ENCODE peak calls at places on chromosome 7, in eight cellular contexts. K, V, W, T, H, Q, D and N are unnamed samples.

GRCh38 chr7:140314571-140315480 is 83.5 kb downstream of the SLC37A3 start:
- DNase-seq in K (no peak), V (no peak), W (no peak), T (no peak), H (no peak), Q (no peak), D (peak; percentile 70), N (no peak)

GRCh38 chr7:80277434-80278427 is 143.1 kb downstream of the GNAI1 start:
- DNase-seq in K (no peak), V (no peak), W (no peak), T (no peak), H (peak; percentile 77), Q (no peak), D (peak; percentile 49), N (no peak)

GRCh38 chr7:85719981-85720963 is 533.4 kb upstream of the SEMA3D start:
- DNase-seq in K (no peak), V (no peak), W (no peak), T (no peak), H (peak; percentile 80), Q (no peak), D (peak; percentile 89), N (no peak)

GRCh38 chr7:27051451-27051850 is 44.3 kb downstream of the HOXA1 start:
- DNase-seq in K (no peak), V (no peak), W (no peak), T (no peak), H (no peak), Q (no peak), D (peak; percentile 18), N (no peak)

GRCh38 chr7:47950714-47951113 is 2.4 kb upstream of the PKD1L1 start:
- DNase-seq in K (peak; percentile 60), V (peak; percentile 78), W (no peak), T (no peak), H (peak; percentile 64), Q (no peak), D (no peak), N (no peak)

GRCh38 chr7:3206101-3206500 is 95.0 kb upstream of the SDK1 start:
- DNase-seq in K (no peak), V (no peak), W (no peak), T (no peak), H (no peak), Q (no peak), D (no peak), N (no peak)

GRCh38 chr7:131745645-131746248 is 189.3 kb upstream of the PODXL start:
- DNase-seq in K (peak; percentile 32), V (no peak), W (peak; percentile 44), T (peak; percentile 45), H (peak; percentile 55), Q (no peak), D (peak; percentile 71), N (no peak)

GRCh38 chr7:47619806-47620205 is 37.9 kb upstream of the TNS3 start:
- DNase-seq in K (no peak), V (no peak), W (no peak), T (no peak), H (no peak), Q (no peak), D (no peak), N (no peak)

GRCh38 chr7:1059200-1060091 is 15.1 kb downstream of the GPR146 start:
- DNase-seq in K (no peak), V (no peak), W (no peak), T (no peak), H (no peak), Q (peak; percentile 71), D (peak; percentile 12), N (no peak)
- H3K27ac ChIP-seq in K (peak overlapping the region; percentile 47), V (no peak overlapping the region), W (no peak overlapping the region), T (peak overlapping the region; percentile 40), H (no peak overlapping the region), Q (peak overlapping the region; percentile 56), D (no peak overlapping the region), N (no peak overlapping the region)

GRCh38 chr7:88317422-88317821 is 10.7 kb upstream of the STEAP4 start:
- DNase-seq in K (no peak), V (no peak), W (no peak), T (no peak), H (no peak), Q (no peak), D (no peak), N (no peak)
- H3K27ac ChIP-seq in K (no peak overlapping the region), V (no peak overlapping the region), W (no peak overlapping the region), T (no peak overlapping the region), H (no peak overlapping the region), Q (no peak overlapping the region), D (no peak overlapping the region), N (no peak overlapping the region)

GRCh38 chr7:127895360-127895759 is 135.9 kb downstream of the LRRC4 start:
- DNase-seq in K (no peak), V (no peak), W (no peak), T (no peak), H (no peak), Q (no peak), D (no peak), N (no peak)
- H3K27ac ChIP-seq in K (no peak overlapping the region), V (no peak overlapping the region), W (no peak overlapping the region), T (no peak overlapping the region), H (no peak overlapping the region), Q (no peak overlapping the region), D (no peak overlapping the region), N (no peak overlapping the region)

DNA sequence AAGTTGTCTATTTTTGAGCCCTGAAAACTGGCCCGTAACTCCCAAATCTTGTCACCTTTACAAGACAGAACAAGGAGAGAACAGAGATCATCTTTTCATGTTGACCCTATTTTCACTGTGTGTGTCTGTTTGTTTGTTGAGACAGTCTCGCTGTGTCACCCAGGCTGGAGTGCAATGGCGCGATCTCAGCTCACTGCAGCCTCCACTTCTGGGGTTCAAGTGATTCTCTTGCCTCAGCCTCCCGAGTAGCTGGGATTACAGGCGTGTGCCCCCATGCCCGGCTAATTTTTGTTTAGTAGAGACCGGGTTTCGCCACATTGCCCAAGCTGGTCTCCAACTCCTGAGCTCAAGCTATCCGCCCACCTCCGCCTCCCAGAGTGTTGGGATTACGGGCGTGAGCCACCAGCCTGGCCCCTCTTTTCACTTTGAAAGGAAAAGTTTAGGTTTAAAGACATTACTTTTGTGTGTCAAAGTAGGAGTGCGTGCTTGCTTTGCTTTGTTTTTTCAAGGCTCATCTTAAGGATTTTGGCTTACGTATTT is 32.1 kb downstream of the FOXK1 start:
- DNase-seq in K (no peak), V (no peak), W (no peak), T (no peak), H (no peak), Q (no peak), D (no peak), N (no peak)
- H3K27ac ChIP-seq in K (no peak overlapping the region), V (no peak overlapping the region), W (no peak overlapping the region), T (no peak overlapping the region), H (no peak overlapping the region), Q (no peak overlapping the region), D (peak overlapping the region; percentile 85), N (no peak overlapping the region)

DNA sequence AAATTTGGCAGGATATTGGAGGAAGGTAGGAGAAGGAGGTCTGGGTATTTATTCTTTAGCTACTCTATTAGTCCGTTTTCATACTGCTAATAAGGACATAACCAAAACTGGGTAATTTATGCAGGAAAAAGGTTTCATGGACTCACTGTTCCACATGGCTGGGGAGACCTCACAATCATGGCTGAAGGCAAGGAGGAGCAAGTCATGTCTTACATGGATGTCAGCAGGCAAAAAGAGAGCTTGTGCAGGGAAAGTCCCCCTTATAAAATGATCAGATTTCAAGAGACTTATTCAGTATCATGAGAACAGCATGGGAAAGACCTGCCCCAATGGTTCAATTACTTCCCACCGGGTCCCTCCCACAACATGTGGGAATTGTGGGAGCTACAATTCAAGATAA is 1.9 kb upstream of the INMT start:
- DNase-seq in K (no peak), V (no peak), W (no peak), T (no peak), H (no peak), Q (no peak), D (no peak), N (no peak)
- H3K27ac ChIP-seq in K (peak overlapping the region; percentile 82), V (peak overlapping the region; percentile 85), W (no peak overlapping the region), T (peak overlapping the region; percentile 75), H (no peak overlapping the region), Q (peak overlapping the region; percentile 83), D (no peak overlapping the region), N (no peak overlapping the region)

GRCh38 chr7:14846405-14846804 is 56.1 kb downstream of the DGKB start:
- DNase-seq in K (no peak), V (no peak), W (no peak), T (no peak), H (no peak), Q (no peak), D (no peak), N (no peak)
- H3K27ac ChIP-seq in K (no peak overlapping the region), V (no peak overlapping the region), W (no peak overlapping the region), T (no peak overlapping the region), H (no peak overlapping the region), Q (no peak overlapping the region), D (no peak overlapping the region), N (no peak overlapping the region)

GRCh38 chr7:157829491-157829890 is 492.7 kb downstream of the DNAJB6 start:
- DNase-seq in K (no peak), V (no peak), W (no peak), T (no peak), H (no peak), Q (no peak), D (no peak), N (no peak)

GRCh38 chr7:157827045-157827862 is 490.4 kb downstream of the DNAJB6 start:
- DNase-seq in K (no peak), V (no peak), W (no peak), T (no peak), H (no peak), Q (no peak), D (no peak), N (no peak)

GRCh38 chr7:157828881-157829280 is 492.1 kb downstream of the DNAJB6 start:
- DNase-seq in K (no peak), V (no peak), W (no peak), T (no peak), H (no peak), Q (no peak), D (no peak), N (no peak)

GRCh38 chr7:157827863-157828160 is 491.0 kb downstream of the DNAJB6 start:
- DNase-seq in K (no peak), V (no peak), W (no peak), T (no peak), H (no peak), Q (no peak), D (no peak), N (no peak)

GRCh38 chr7:157828190-157828589 is 491.4 kb downstream of the DNAJB6 start:
- DNase-seq in K (no peak), V (no peak), W (no peak), T (no peak), H (no peak), Q (no peak), D (no peak), N (no peak)
- H3K27ac ChIP-seq in K (no peak overlapping the region), V (no peak overlapping the region), W (no peak overlapping the region), T (no peak overlapping the region), H (no peak overlapping the region), Q (no peak overlapping the region), D (no peak overlapping the region), N (no peak overlapping the region)